ENCODE peak calls at places on chromosome 1, in five cellular contexts. A is breast epithelium, R is left ventricle myocardium inferior, Z is PC-3, D is HCT116. S is an unnamed sample. For H3K4me1, the result is how much of the 10 kb centered on the place peaks cover.

GRCh38 chr1:109197163-109198042 is 16.3 kb upstream of the SARS1 start:
- DNase-seq in A (no peak), R (peak), Z (peak), D (peak), S (no peak)

GRCh38 chr1:115838805-115839705 is 1.9 kb downstream of the NHLH2 start:
- DNase-seq in A (no peak), R (no peak), Z (no peak), D (no peak), S (peak)

GRCh38 chr1:150551784-150552691 is 2.8 kb downstream of the ADAMTSL4 start:
- DNase-seq in A (peak), R (peak), Z (peak), D (no peak), S (peak)

GRCh38 chr1:44151332-44151731 is 9.9 kb upstream of the KLF18 start:
- DNase-seq in A (no peak), R (no peak), Z (no peak), D (no peak), S (no peak)

GRCh38 chr1:6473974-6474814 is 8.2 kb upstream of the TNFRSF25 start:
- DNase-seq in A (no peak), R (no peak), Z (no peak), D (no peak), S (no peak)

GRCh38 chr1:230167419-230167852 is 100.4 kb downstream of the GALNT2 start:
- DNase-seq in A (no peak), R (no peak), Z (peak), D (peak), S (peak)

GRCh38 chr1:6685381-6685780 is 16.2 kb downstream of the DNAJC11 start:
- DNase-seq in A (no peak), R (no peak), Z (no peak), D (no peak), S (no peak)

GRCh38 chr1:107963601-107964396 is 1.2 kb downstream of the VAV3 start:
- DNase-seq in A (no peak), R (peak), Z (no peak), D (no peak), S (peak)

GRCh38 chr1:17161137-17161700 is 42.0 kb upstream of the PADI2 start:
- DNase-seq in A (no peak), R (no peak), Z (no peak), D (no peak), S (no peak)

GRCh38 chr1:81695741-81696140 is 105.0 kb upstream of the ADGRL2 start:
- DNase-seq in A (no peak), R (no peak), Z (peak), D (no peak), S (no peak)

GRCh38 chr1:21641967-21642366 is 27.2 kb downstream of the RAP1GAP start:
- DNase-seq in A (no peak), R (peak), Z (no peak), D (no peak), S (peak)

GRCh38 chr1:223700942-223701637 is 11.2 kb upstream of the CAPN2 start:
- DNase-seq in A (no peak), R (no peak), Z (peak), D (peak), S (no peak)

GRCh38 chr1:208421511-208421910 is 177.3 kb upstream of the PLXNA2 start:
- DNase-seq in A (no peak), R (no peak), Z (no peak), D (no peak), S (no peak)

GRCh38 chr1:6270432-6270831 is 9.5 kb upstream of the GPR153 start:
- DNase-seq in A (no peak), R (no peak), Z (no peak), D (no peak), S (no peak)

GRCh38 chr1:6239213-6239752 is 3.5 kb upstream of the ICMT start:
- DNase-seq in A (no peak), R (no peak), Z (no peak), D (no peak), S (no peak)

GRCh38 chr1:30329802-30330557 is 393.4 kb downstream of the MATN1 start:
- DNase-seq in A (no peak), R (no peak), Z (no peak), D (no peak), S (peak)

GRCh38 chr1:62621907-62622306 is 24.6 kb downstream of the ANGPTL3 start:
- DNase-seq in A (no peak), R (no peak), Z (peak), D (peak), S (peak)

GRCh38 chr1:109849670-109850069 is 61.0 kb upstream of the CSF1 start:
- DNase-seq in A (no peak), R (no peak), Z (no peak), D (no peak), S (no peak)

GRCh38 chr1:112264010-112264409 is 132.0 kb upstream of the CTTNBP2NL start:
- DNase-seq in A (no peak), R (no peak), Z (no peak), D (no peak), S (no peak)

GRCh38 chr1:193406901-193407300 is 220.5 kb upstream of the B3GALT2 start:
- DNase-seq in A (no peak), R (no peak), Z (peak), D (peak), S (no peak)

GRCh38 chr1:157983787-157984186 is 9.7 kb upstream of the KIRREL1 start:
- DNase-seq in A (no peak), R (no peak), Z (no peak), D (no peak), S (no peak)

GRCh38 chr1:157984469-157984868 is 9.0 kb upstream of the KIRREL1 start:
- DNase-seq in A (no peak), R (no peak), Z (no peak), D (no peak), S (no peak)

GRCh38 chr1:157985473-157985872 is 8.0 kb upstream of the KIRREL1 start:
- DNase-seq in A (no peak), R (no peak), Z (no peak), D (no peak), S (no peak)

GRCh38 chr1:157992031-157992568 is 1.3 kb upstream of the KIRREL1 start:
- DNase-seq in A (no peak), R (peak), Z (peak), D (no peak), S (peak)

DNA sequence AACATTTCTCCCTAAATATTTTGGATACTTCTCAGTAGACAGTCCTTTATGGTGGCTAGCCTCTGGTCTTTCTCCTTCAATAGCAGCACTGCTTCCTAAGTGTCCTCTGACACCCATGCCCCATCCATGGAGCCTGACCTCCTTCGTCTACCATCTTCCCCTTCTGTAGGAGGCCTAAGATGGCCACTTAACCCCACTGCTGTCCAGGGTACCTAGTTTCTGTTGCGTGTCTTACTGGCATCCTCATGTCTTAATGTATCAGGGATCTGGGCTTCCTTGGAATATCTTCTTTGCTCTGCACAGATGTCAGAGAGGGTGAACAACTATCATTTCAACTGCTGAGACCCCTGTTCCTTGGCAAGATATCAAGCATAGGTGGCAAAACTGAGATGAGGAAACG is 5.4 kb upstream of the KIRREL1 start:
- DNase-seq in A (no peak), R (no peak), Z (no peak), D (no peak), S (no peak)
- H3K27ac ChIP-seq in A (no peak), R (no peak), Z (no peak), D (no peak), S (no peak)

DNA sequence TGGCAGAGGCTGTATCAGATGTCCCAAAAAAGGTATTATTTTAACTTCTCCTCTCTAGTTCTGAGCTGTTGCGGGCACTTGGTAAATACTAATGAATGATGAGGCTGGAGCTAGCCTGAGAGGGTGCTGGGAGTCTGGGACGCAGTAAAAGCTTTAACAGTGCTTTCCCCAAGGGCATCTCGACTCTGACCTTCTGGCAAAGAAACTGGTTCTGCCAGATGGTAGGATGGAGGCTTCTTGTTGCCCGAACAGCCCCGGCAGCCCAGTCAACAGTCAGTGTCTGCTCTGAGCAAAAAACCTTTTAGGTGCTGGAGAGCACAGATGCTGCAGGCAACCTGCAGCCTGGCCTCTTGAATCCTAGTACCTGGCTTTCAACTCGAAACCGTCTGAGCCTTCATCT is 2.5 kb upstream of the PNRC2 start:
- DNase-seq in A (peak), R (no peak), Z (peak), D (no peak), S (no peak)
- TF ChIP-seq CTCF in A (no peak), R (no peak), Z (no peak), D (no peak), S (no peak)

GRCh38 chr1:70396607-70397006 is 14.5 kb upstream of the CTH start:
- DNase-seq in A (no peak), R (no peak), Z (no peak), D (no peak), S (no peak)
- H3K4me1 ChIP-seq in A (under half), R (under half), Z (under half), D (under half), S (under half)

GRCh38 chr1:18943914-18944572 is 12.4 kb downstream of the IFFO2 start:
- DNase-seq in A (no peak), R (no peak), Z (no peak), D (no peak), S (no peak)
- H3K27ac ChIP-seq in A (peak), R (peak), Z (no peak), D (no peak), S (no peak)

GRCh38 chr1:20109223-20109856 is 10.0 kb downstream of the PLA2G2D start:
- DNase-seq in A (no peak), R (no peak), Z (no peak), D (peak), S (no peak)
- TF ChIP-seq CTCF in A (no peak), R (no peak), Z (peak), D (peak), S (no peak)

DNA sequence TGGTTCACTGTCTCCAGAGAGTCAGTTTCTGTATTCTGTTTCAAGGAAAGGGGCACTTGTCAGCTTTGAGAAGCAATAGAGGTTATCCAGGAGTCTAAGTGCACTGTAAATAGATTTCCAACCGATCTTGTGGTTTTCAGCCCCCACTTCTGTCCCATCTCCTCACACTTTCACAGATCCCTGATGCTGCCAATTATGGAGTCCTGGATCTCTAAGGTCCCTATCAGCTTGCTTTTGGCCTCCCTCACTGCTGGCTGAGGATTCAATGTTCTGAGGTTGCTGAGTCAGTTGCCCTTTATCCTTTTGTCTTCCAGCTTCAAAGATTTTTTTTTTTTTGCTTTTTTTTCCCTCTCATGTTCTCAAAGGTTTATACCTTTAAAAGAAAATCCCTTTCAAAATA is 98.4 kb downstream of the DIRAS3 start:
- DNase-seq in A (no peak), R (no peak), Z (no peak), D (no peak), S (no peak)
- H3K4me1 ChIP-seq in A (under half), R (under half), Z (under half), D (under half), S (under half)

S was measured in right lobe of liver.